ENCODE peak calls at places on chromosomes 6 and 20, in seven cellular contexts. Z, C, W, O, F, Q and R are unnamed samples.

GRCh38 chr6:71284785-71285184 is 3.8 kb upstream of the OGFRL1 start:
- DNase-seq in Z (no peak), C (no peak), W (no peak), O (no peak), F (no peak), Q (no peak), R (peak; percentile 54)

GRCh38 chr20:48019940-48020339 is 234.7 kb upstream of the SULF2 start:
- DNase-seq in Z (no peak), C (no peak), W (no peak), O (no peak), F (no peak), Q (no peak), R (no peak)

GRCh38 chr6:117399924-117400323 is 25.8 kb downstream of the ROS1 start:
- DNase-seq in Z (no peak), C (no peak), W (no peak), O (no peak), F (peak; percentile 22), Q (no peak), R (no peak)

GRCh38 chr20:1817577-1818211 is 77.5 kb upstream of the SIRPA start:
- DNase-seq in Z (no peak), C (no peak), W (no peak), O (no peak), F (no peak), Q (no peak), R (no peak)

GRCh38 chr20:62117658-62118057 is 4.6 kb upstream of the LSM14B start:
- DNase-seq in Z (peak; percentile 64), C (no peak), W (peak; percentile 64), O (no peak), F (no peak), Q (peak; percentile 55), R (no peak)

GRCh38 chr6:125983246-125983945 is 2.9 kb upstream of the TRMT11 start:
- DNase-seq in Z (no peak), C (no peak), W (no peak), O (peak; percentile 52), F (no peak), Q (no peak), R (no peak)

GRCh38 chr20:25510721-25511120 is 74.6 kb downstream of the NINL start:
- DNase-seq in Z (no peak), C (no peak), W (no peak), O (no peak), F (no peak), Q (no peak), R (no peak)

GRCh38 chr6:87078983-87079616 is 15.8 kb downstream of the CGA start:
- DNase-seq in Z (peak; percentile 44), C (no peak), W (peak; percentile 32), O (peak; percentile 36), F (peak; percentile 70), Q (peak; percentile 69), R (peak; percentile 86)

GRCh38 chr6:11830105-11830504 is 51.5 kb upstream of the ADTRP start:
- DNase-seq in Z (no peak), C (no peak), W (no peak), O (no peak), F (no peak), Q (no peak), R (no peak)

GRCh38 chr20:21125072-21125848 is 622 bp upstream of the KIZ start:
- DNase-seq in Z (no peak), C (peak; percentile 20), W (no peak), O (no peak), F (peak; percentile 88), Q (no peak), R (no peak)

GRCh38 chr20:51412333-51412761 is 130.2 kb downstream of the NFATC2 start:
- DNase-seq in Z (no peak), C (no peak), W (no peak), O (no peak), F (no peak), Q (no peak), R (no peak)

GRCh38 chr6:157235600-157236039 is 87.7 kb downstream of the TMEM242 start:
- DNase-seq in Z (peak; percentile 36), C (no peak), W (peak; percentile 44), O (no peak), F (peak; percentile 60), Q (no peak), R (no peak)

GRCh38 chr20:31967830-31968249 is at the start of gene XKR7:
- DNase-seq in Z (no peak), C (no peak), W (no peak), O (no peak), F (no peak), Q (no peak), R (no peak)

GRCh38 chr6:88626460-88626859 is 337.0 kb downstream of the RNGTT start:
- DNase-seq in Z (no peak), C (no peak), W (no peak), O (no peak), F (no peak), Q (no peak), R (no peak)

GRCh38 chr6:40256831-40257230 is 322.6 kb upstream of the MOCS1 start:
- DNase-seq in Z (no peak), C (no peak), W (no peak), O (no peak), F (no peak), Q (no peak), R (no peak)

GRCh38 chr20:45359406-45360148 is 3.4 kb upstream of the SYS1 start:
- DNase-seq in Z (no peak), C (no peak), W (no peak), O (peak; percentile 81), F (no peak), Q (no peak), R (no peak)

GRCh38 chr6:108914235-108915022 is 66.2 kb downstream of the ARMC2 start:
- DNase-seq in Z (peak; percentile 20), C (no peak), W (peak; percentile 22), O (no peak), F (peak; percentile 19), Q (peak; percentile 64), R (peak; percentile 85)

GRCh38 chr6:131159578-131159977 is 24.3 kb downstream of the AKAP7 start:
- DNase-seq in Z (no peak), C (peak; percentile 45), W (no peak), O (peak; percentile 44), F (no peak), Q (no peak), R (no peak)

GRCh38 chr6:127267742-127268588 is 1.3 kb downstream of the RNF146 start:
- DNase-seq in Z (no peak), C (no peak), W (no peak), O (no peak), F (peak; percentile 1), Q (peak; percentile 13), R (peak; percentile 55)

GRCh38 chr6:26043389-26044139 is 43.7 kb upstream of the HFE start:
- DNase-seq in Z (peak; percentile 49), C (peak; percentile 87), W (peak; percentile 75), O (peak; percentile 96), F (peak; percentile 36), Q (peak; percentile 98), R (no peak)